ENCODE peak calls at places on chromosomes 7 and 10, in six cellular contexts. F, R, X, Y, P and W are unnamed samples.

GRCh38 chr7:35267372-35267771 is 13.5 kb upstream of the TBX20 start:
- DNase-seq in F (no peak), R (no peak), X (no peak), Y (no peak), P (no peak), W (no peak)

GRCh38 chr7:28808786-28809533 is 149.2 kb downstream of the TRIL start:
- DNase-seq in F (no peak), R (peak; percentile 69), X (peak; percentile 60), Y (no peak), P (no peak), W (peak; percentile 17)

GRCh38 chr7:111765936-111766643 is 203.8 kb upstream of the IMMP2L start:
- DNase-seq in F (no peak), R (peak; percentile 28), X (no peak), Y (no peak), P (no peak), W (no peak)

GRCh38 chr10:6035101-6035834 is 26.9 kb downstream of the IL2RA start:
- DNase-seq in F (no peak), R (no peak), X (no peak), Y (no peak), P (no peak), W (no peak)

GRCh38 chr10:86367339-86367951 is 850 bp upstream of the GRID1 start:
- DNase-seq in F (no peak), R (no peak), X (peak; percentile 49), Y (no peak), P (no peak), W (peak; percentile 1)

GRCh38 chr7:127047521-127047920 is 205.2 kb downstream of the GRM8 start:
- DNase-seq in F (no peak), R (no peak), X (no peak), Y (no peak), P (no peak), W (no peak)

GRCh38 chr10:7333995-7334964 is 76.6 kb downstream of the SFMBT2 start:
- DNase-seq in F (no peak), R (peak; percentile 45), X (peak; percentile 38), Y (no peak), P (no peak), W (peak; percentile 71)

GRCh38 chr7:73626814-73627213 is 2.5 kb upstream of the MLXIPL start:
- DNase-seq in F (no peak), R (peak; percentile 22), X (no peak), Y (no peak), P (no peak), W (no peak)

GRCh38 chr10:93652857-93653256 is 40.5 kb downstream of the PDE6C start:
- DNase-seq in F (no peak), R (peak; percentile 11), X (no peak), Y (no peak), P (no peak), W (no peak)

GRCh38 chr7:47654672-47655340 is 72.9 kb upstream of the TNS3 start:
- DNase-seq in F (no peak), R (peak; percentile 73), X (no peak), Y (no peak), P (no peak), W (no peak)

GRCh38 chr7:2959828-2960599 is 83.7 kb downstream of the CARD11 start:
- DNase-seq in F (no peak), R (no peak), X (no peak), Y (no peak), P (no peak), W (no peak)

GRCh38 chr7:142870575-142871259 is 14.8 kb downstream of the TRPV6 start:
- DNase-seq in F (no peak), R (no peak), X (peak; percentile 18), Y (no peak), P (no peak), W (no peak)

GRCh38 chr10:132003286-132003924 is 21.7 kb upstream of the BNIP3 start:
- DNase-seq in F (no peak), R (no peak), X (no peak), Y (no peak), P (no peak), W (no peak)
- H3K23ac ChIP-seq in F (peak overlapping the region; percentile 52), R (no peak overlapping the region), X (no peak overlapping the region), Y (no peak overlapping the region), P (no peak overlapping the region), W (no peak overlapping the region)

GRCh38 chr10:12063483-12063818 is 5.3 kb upstream of the DHTKD1 start:
- DNase-seq in F (no peak), R (no peak), X (no peak), Y (no peak), P (no peak), W (no peak)

GRCh38 chr10:12073526-12073925 is 4.8 kb downstream of the DHTKD1 start:
- DNase-seq in F (no peak), R (no peak), X (no peak), Y (no peak), P (no peak), W (no peak)

GRCh38 chr10:12067336-12067735 is 1.4 kb upstream of the DHTKD1 start:
- DNase-seq in F (no peak), R (peak; percentile 93), X (no peak), Y (no peak), P (no peak), W (peak; percentile 73)

GRCh38 chr10:12062754-12063482 is 5.8 kb upstream of the DHTKD1 start:
- DNase-seq in F (no peak), R (no peak), X (no peak), Y (no peak), P (no peak), W (no peak)

DNA sequence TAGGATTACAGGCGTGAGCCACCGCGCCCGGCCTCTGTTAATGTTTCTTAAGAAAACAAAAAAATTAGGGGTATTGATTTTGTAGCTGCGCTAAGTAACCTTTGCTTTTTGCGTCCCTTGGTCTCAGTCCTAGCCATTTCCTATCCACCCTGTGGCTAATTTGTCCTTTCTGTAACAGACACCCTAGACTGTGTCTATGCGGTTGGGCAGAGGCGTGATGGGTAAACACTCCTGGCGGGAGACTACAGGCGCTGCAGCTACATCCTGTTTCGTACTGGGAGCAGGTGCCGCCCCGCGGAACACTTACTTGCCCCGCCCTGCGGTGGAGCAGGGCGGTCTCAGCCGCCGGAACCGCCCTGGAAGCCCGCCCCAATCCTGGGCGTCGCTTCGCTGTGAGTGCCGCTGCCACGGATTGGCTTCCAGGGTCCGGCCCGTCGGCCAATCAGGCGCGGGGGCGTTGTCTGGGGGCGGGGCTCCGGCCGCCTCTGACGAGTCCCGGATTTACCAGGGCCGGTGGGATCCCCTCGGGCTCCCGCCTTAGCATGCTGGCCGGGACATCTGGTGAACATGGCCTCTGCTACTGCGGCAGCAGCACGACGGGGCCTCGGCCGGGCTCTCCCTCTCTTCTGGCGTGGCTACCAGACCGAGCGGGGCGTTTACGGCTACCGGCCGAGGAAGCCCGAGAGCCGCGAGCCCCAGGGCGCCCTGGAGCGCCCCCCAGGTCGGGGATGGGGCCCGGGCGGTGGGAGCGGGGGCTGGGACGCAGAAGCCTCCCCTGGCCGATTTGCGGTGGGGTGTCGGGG is at the start of gene DHTKD1:
- DNase-seq in F (peak; percentile 94), R (peak; percentile 96), X (peak; percentile 99), Y (peak; percentile 97), P (peak; percentile 100), W (peak; percentile 98)
- H4K8ac ChIP-seq in F (no peak within 1 kb of the TSS), R (peak within 1 kb of the TSS; percentile 88), X (no peak within 1 kb of the TSS), Y (peak within 1 kb of the TSS; percentile 97), P (peak within 1 kb of the TSS; percentile 82), W (peak within 1 kb of the TSS; percentile 81)

DNA sequence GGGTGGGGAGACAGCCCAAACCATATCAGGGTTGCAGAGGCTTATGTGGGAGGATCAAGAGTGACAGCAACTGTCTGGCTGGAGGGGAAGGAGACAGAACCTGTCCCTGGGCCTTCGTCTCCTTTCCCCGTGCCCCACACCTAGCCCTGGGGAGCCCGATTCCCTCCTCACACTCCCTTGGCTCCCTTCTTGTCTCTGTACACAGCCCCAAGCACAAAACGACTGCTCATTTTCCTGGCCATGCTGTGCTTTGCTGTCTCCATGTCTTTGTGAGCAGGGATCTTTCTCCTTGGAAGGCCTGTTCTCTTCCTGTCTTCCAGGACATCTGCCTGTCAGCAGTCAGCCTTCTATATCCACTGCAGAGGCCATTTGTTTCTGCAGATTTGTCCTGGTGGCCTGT is 113.7 kb downstream of the INSYN2A start:
- DNase-seq in F (no peak), R (no peak), X (no peak), Y (no peak), P (no peak), W (no peak)
- H4K91ac ChIP-seq in F (no peak overlapping the region), R (no peak overlapping the region), X (no peak overlapping the region), Y (no peak overlapping the region), P (no peak overlapping the region), W (no peak overlapping the region)

GRCh38 chr7:151690597-151690996 is 170.9 kb upstream of the RHEB start:
- DNase-seq in F (no peak), R (peak; percentile 77), X (no peak), Y (no peak), P (no peak), W (peak; percentile 75)

GRCh38 chr7:151691449-151691848 is 171.8 kb upstream of the RHEB start:
- DNase-seq in F (no peak), R (no peak), X (no peak), Y (no peak), P (no peak), W (no peak)

GRCh38 chr7:151693140-151693539 is 173.4 kb upstream of the RHEB start:
- DNase-seq in F (no peak), R (no peak), X (no peak), Y (no peak), P (no peak), W (no peak)

GRCh38 chr7:151694441-151694827 is 174.7 kb upstream of the RHEB start:
- DNase-seq in F (no peak), R (no peak), X (no peak), Y (no peak), P (no peak), W (no peak)

DNA sequence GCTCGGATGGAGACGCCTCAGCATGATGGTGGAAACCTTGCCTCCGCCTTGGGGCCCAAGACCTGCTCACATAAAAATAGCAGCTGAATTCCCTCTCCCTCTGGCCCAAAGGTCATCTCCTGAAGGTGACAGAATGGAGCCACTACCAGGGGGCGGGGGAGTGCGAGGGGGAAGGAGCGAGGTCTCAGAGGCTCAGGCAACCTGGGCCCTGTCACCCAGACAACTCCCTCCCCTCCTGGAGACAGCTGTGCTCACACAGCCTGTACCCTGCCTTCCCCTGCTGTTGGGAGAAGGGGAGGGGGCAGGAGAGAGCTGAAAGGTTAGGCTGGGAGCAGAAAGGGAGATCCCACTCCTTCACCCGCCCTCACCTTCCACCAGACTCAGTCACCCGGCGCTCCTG is 173.0 kb upstream of the RHEB start:
- DNase-seq in F (no peak), R (no peak), X (peak; percentile 46), Y (no peak), P (no peak), W (no peak)
- H3K23ac ChIP-seq in F (peak overlapping the region; percentile 17), R (no peak overlapping the region), X (no peak overlapping the region), Y (no peak overlapping the region), P (no peak overlapping the region), W (no peak overlapping the region)